ENCODE peak calls at places on chromosome 13, in five cellular contexts. O is ascending aorta, R is stomach, S is psoas muscle, G is ovary. P is an unnamed sample.

GRCh38 chr13:21326155-21327030 is 132.7 kb downstream of the ZDHHC20 start:
- DNase-seq in O (no peak), R (peak; percentile 52), S (no peak), G (peak; percentile 55), P (peak; percentile 30)

GRCh38 chr13:112619730-112620639 is 32.0 kb upstream of the TUBGCP3 start:
- DNase-seq in O (no peak), R (no peak), S (no peak), G (no peak), P (no peak)

GRCh38 chr13:88068316-88068715 is 397.1 kb downstream of the SLITRK5 start:
- DNase-seq in O (no peak), R (no peak), S (no peak), G (no peak), P (no peak)

GRCh38 chr13:40780822-40781401 is 8.5 kb upstream of the SLC25A15 start:
- DNase-seq in O (no peak), R (no peak), S (no peak), G (no peak), P (no peak)

GRCh38 chr13:95154441-95154886 is 146.8 kb downstream of the ABCC4 start:
- DNase-seq in O (no peak), R (no peak), S (no peak), G (no peak), P (no peak)

GRCh38 chr13:51066091-51066831 is 44.8 kb downstream of the C13orf42 start:
- DNase-seq in O (no peak), R (no peak), S (no peak), G (no peak), P (no peak)

GRCh38 chr13:67069117-67069767 is 160.9 kb downstream of the PCDH9 start:
- DNase-seq in O (no peak), R (no peak), S (no peak), G (no peak), P (no peak)

GRCh38 chr13:23842406-23842805 is 46.8 kb downstream of the MIPEP start:
- DNase-seq in O (no peak), R (no peak), S (no peak), G (no peak), P (no peak)

GRCh38 chr13:69618838-69619237 is 488.8 kb upstream of the ATXN8OS start:
- DNase-seq in O (no peak), R (no peak), S (no peak), G (no peak), P (no peak)

GRCh38 chr13:105871768-105872167 is 663.7 kb downstream of the EFNB2 start:
- DNase-seq in O (no peak), R (no peak), S (no peak), G (no peak), P (peak; percentile 2)

GRCh38 chr13:28338202-28338601 is 156.7 kb downstream of the FLT1 start:
- DNase-seq in O (no peak), R (no peak), S (no peak), G (no peak), P (peak; percentile 16)

GRCh38 chr13:34611678-34612077 is 330.4 kb upstream of the NBEA start:
- DNase-seq in O (no peak), R (no peak), S (no peak), G (no peak), P (no peak)

GRCh38 chr13:98877466-98877865 is 100.4 kb downstream of the DOCK9 start:
- DNase-seq in O (no peak), R (no peak), S (no peak), G (no peak), P (no peak)

GRCh38 chr13:98878421-98879126 is 99.3 kb downstream of the DOCK9 start:
- DNase-seq in O (no peak), R (no peak), S (no peak), G (no peak), P (no peak)

GRCh38 chr13:98879127-98879520 is 98.7 kb downstream of the DOCK9 start:
- DNase-seq in O (no peak), R (no peak), S (no peak), G (no peak), P (no peak)

GRCh38 chr13:98879965-98880364 is 97.9 kb downstream of the DOCK9 start:
- DNase-seq in O (no peak), R (no peak), S (peak; percentile 31), G (no peak), P (peak; percentile 5)

DNA sequence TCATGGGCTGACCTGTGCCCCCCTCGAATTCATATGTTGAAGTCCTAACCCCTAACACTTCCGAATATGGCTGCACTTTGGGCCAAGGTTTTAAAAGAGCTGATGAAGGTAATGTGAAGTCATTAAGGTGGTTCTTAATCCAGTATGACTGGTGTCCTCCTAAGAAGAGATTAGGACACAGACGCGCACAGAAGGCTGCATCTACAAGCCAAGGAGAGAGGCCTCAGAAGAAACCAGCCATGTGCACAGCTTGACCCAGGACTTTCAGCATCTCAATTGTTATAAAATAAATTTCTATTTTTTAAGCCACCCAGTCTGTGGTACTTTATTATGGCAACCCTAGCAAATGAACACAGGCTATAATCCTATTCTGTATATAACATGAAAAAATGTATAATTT is 99.9 kb downstream of the DOCK9 start:
- DNase-seq in O (no peak), R (no peak), S (no peak), G (no peak), P (no peak)
- H3K36me3 ChIP-seq in O (peaks cover 36% of the 10 kb centered on the region), R (peaks cover 96% of the 10 kb centered on the region), S (peaks cover 2% of the 10 kb centered on the region), G (no peaks in the 10 kb centered on the region), P (peaks cover 2% of the 10 kb centered on the region)

GRCh38 chr13:110497003-110497402 is 64.5 kb downstream of the RAB20 start:
- DNase-seq in O (no peak), R (no peak), S (no peak), G (no peak), P (no peak)

GRCh38 chr13:110498765-110499164 is 62.8 kb downstream of the RAB20 start:
- DNase-seq in O (no peak), R (no peak), S (no peak), G (no peak), P (no peak)

GRCh38 chr13:110501188-110501587 is 60.3 kb downstream of the RAB20 start:
- DNase-seq in O (no peak), R (no peak), S (no peak), G (no peak), P (no peak)

GRCh38 chr13:110498327-110498726 is 63.2 kb downstream of the RAB20 start:
- DNase-seq in O (no peak), R (no peak), S (peak; percentile 58), G (no peak), P (no peak)

GRCh38 chr13:110499621-110500281 is 61.8 kb downstream of the RAB20 start:
- DNase-seq in O (no peak), R (no peak), S (no peak), G (no peak), P (no peak)
- H3K36me3 ChIP-seq in O (peaks cover 96% of the 10 kb centered on the region), R (peaks cover 93% of the 10 kb centered on the region), S (peaks cover 4% of the 10 kb centered on the region), G (no peaks in the 10 kb centered on the region), P (no peaks in the 10 kb centered on the region)

GRCh38 chr13:111385182-111385857 is 64.9 kb downstream of the TEX29 start:
- DNase-seq in O (peak; percentile 31), R (peak; percentile 10), S (no peak), G (no peak), P (no peak)
- H3K36me3 ChIP-seq in O (no peaks in the 10 kb centered on the region), R (no peaks in the 10 kb centered on the region), S (no peaks in the 10 kb centered on the region), G (no peaks in the 10 kb centered on the region), P (no peaks in the 10 kb centered on the region)

DNA sequence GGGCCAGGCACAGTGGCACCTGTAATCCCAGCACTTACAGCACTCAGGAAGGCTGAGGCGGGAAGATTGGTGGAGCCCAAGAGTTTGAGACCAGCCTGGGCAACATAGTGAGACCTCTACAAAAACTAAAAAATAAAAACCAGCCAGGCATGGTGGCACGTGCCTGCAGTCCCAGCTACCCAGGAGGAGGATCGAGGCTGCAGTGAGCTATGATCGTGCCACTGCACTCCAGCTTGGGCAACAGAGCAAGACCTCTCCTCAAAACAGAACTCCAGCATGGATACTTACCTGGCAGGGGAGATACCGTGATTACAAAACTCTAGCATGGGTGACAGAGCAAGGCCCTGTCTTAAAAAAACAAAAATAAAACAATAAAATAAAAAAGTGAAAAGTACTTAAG is 95.3 kb downstream of the GJA3 start:
- DNase-seq in O (no peak), R (no peak), S (no peak), G (no peak), P (no peak)
- H3K36me3 ChIP-seq in O (peaks cover 42% of the 10 kb centered on the region), R (peaks cover 93% of the 10 kb centered on the region), S (no peaks in the 10 kb centered on the region), G (no peaks in the 10 kb centered on the region), P (peaks cover 2% of the 10 kb centered on the region)

GRCh38 chr13:49258097-49258796 is 10.5 kb downstream of the CDADC1 start:
- DNase-seq in O (no peak), R (no peak), S (no peak), G (no peak), P (no peak)
- H3K36me3 ChIP-seq in O (peaks cover 33% of the 10 kb centered on the region), R (peaks cover 61% of the 10 kb centered on the region), S (peaks cover 9% of the 10 kb centered on the region), G (no peaks in the 10 kb centered on the region), P (peaks cover 14% of the 10 kb centered on the region)

GRCh38 chr13:111283991-111284390 is 36.5 kb upstream of the TEX29 start:
- DNase-seq in O (peak; percentile 78), R (no peak), S (no peak), G (no peak), P (no peak)
- H3K36me3 ChIP-seq in O (peaks cover 52% of the 10 kb centered on the region), R (peaks cover 97% of the 10 kb centered on the region), S (no peaks in the 10 kb centered on the region), G (no peaks in the 10 kb centered on the region), P (peaks cover 15% of the 10 kb centered on the region)

DNA sequence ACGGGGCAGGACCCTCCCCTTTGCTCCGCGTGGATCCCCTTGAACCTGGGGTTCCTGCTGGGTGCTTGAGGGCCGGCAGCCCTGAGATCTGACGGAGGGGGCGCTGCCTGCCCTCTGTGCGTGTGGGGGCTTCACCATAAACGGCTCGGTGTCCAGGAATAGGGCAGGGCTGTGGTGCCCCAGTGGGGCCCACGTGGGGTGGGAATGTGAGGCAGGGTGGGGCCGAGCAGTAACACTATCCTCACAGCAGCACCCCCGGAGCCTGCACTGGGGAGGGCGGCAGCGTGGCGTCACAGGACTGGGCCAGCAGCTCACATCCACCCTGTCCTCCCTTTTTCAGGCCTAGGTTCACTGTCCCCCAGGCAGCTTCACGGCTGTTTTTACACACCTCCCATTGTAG is 38.0 kb downstream of the GAS6 start:
- DNase-seq in O (no peak), R (no peak), S (no peak), G (no peak), P (no peak)
- H3K36me3 ChIP-seq in O (peaks cover 70% of the 10 kb centered on the region), R (peaks cover 64% of the 10 kb centered on the region), S (no peaks in the 10 kb centered on the region), G (no peaks in the 10 kb centered on the region), P (peaks cover 6% of the 10 kb centered on the region)

GRCh38 chr13:111302045-111302722 is 18.3 kb upstream of the TEX29 start:
- DNase-seq in O (no peak), R (no peak), S (no peak), G (no peak), P (no peak)

GRCh38 chr13:111298214-111298975 is 22.0 kb upstream of the TEX29 start:
- DNase-seq in O (no peak), R (no peak), S (no peak), G (no peak), P (no peak)

GRCh38 chr13:111304041-111304544 is 16.3 kb upstream of the TEX29 start:
- DNase-seq in O (peak; percentile 42), R (no peak), S (no peak), G (no peak), P (peak; percentile 11)

GRCh38 chr13:111304603-111305289 is 15.7 kb upstream of the TEX29 start:
- DNase-seq in O (peak; percentile 15), R (no peak), S (no peak), G (no peak), P (no peak)

GRCh38 chr13:111303559-111303958 is 16.9 kb upstream of the TEX29 start:
- DNase-seq in O (peak; percentile 31), R (no peak), S (no peak), G (no peak), P (no peak)
- H3K36me3 ChIP-seq in O (peaks cover 79% of the 10 kb centered on the region), R (peaks cover 95% of the 10 kb centered on the region), S (no peaks in the 10 kb centered on the region), G (no peaks in the 10 kb centered on the region), P (peaks cover 21% of the 10 kb centered on the region)

GRCh38 chr13:76715621-76716020 is 170.6 kb downstream of the KCTD12 start:
- DNase-seq in O (no peak), R (no peak), S (no peak), G (no peak), P (no peak)
- H3K36me3 ChIP-seq in O (no peaks in the 10 kb centered on the region), R (no peaks in the 10 kb centered on the region), S (no peaks in the 10 kb centered on the region), G (no peaks in the 10 kb centered on the region), P (no peaks in the 10 kb centered on the region)

GRCh38 chr13:19670147-19670546 is 36.7 kb downstream of the MPHOSPH8 start:
- DNase-seq in O (no peak), R (no peak), S (no peak), G (no peak), P (no peak)
- H3K36me3 ChIP-seq in O (peaks cover 74% of the 10 kb centered on the region), R (peaks cover 96% of the 10 kb centered on the region), S (peaks cover 14% of the 10 kb centered on the region), G (no peaks in the 10 kb centered on the region), P (peaks cover 22% of the 10 kb centered on the region)

P was measured in small intestine.